ENCODE peak calls at places on chromosomes 3 and 15, in nine cellular contexts. One of them, this sample, is unnamed.

GRCh38 chr3:27488821-27489220 is 4.6 kb upstream of the SLC4A7 start:
- DNase-seq in uterus: no peak
- DNase-seq in A549: no peak
- DNase-seq in endothelial cell of umbilical vein: no peak
- DNase-seq in ovary: no peak
- DNase-seq in psoas muscle: no peak
- DNase-seq in CD8-positive, alpha-beta T cell: no peak
- DNase-seq in OCI-LY7: no peak
- DNase-seq in esophagus squamous epithelium: no peak
- DNase-seq in this sample: no peak

GRCh38 chr3:49900491-49901153 is 3.1 kb downstream of the MST1R start:
- DNase-seq in esophagus squamous epithelium: no peak
- DNase-seq in uterus: no peak
- DNase-seq in endothelial cell of umbilical vein: no peak
- DNase-seq in CD8-positive, alpha-beta T cell: no peak
- DNase-seq in OCI-LY7: peak; percentile 65
- DNase-seq in psoas muscle: peak; percentile 82
- DNase-seq in ovary: no peak
- DNase-seq in A549: peak; percentile 84
- DNase-seq in this sample: no peak

GRCh38 chr15:42166225-42166940 is 9.9 kb upstream of the PLA2G4F start:
- DNase-seq in endothelial cell of umbilical vein: no peak
- DNase-seq in esophagus squamous epithelium: no peak
- DNase-seq in psoas muscle: no peak
- DNase-seq in CD8-positive, alpha-beta T cell: no peak
- DNase-seq in OCI-LY7: no peak
- DNase-seq in uterus: no peak
- DNase-seq in A549: no peak
- DNase-seq in ovary: no peak
- DNase-seq in this sample: no peak

GRCh38 chr3:76570436-76571057 is 469.4 kb upstream of the ROBO2 start:
- DNase-seq in psoas muscle: no peak
- DNase-seq in CD8-positive, alpha-beta T cell: no peak
- DNase-seq in OCI-LY7: peak; percentile 8
- DNase-seq in uterus: no peak
- DNase-seq in ovary: no peak
- DNase-seq in A549: peak; percentile 2
- DNase-seq in endothelial cell of umbilical vein: no peak
- DNase-seq in esophagus squamous epithelium: no peak
- DNase-seq in this sample: no peak

GRCh38 chr3:140822381-140823047 is 119.1 kb upstream of the SLC25A36 start:
- DNase-seq in esophagus squamous epithelium: no peak
- DNase-seq in uterus: no peak
- DNase-seq in CD8-positive, alpha-beta T cell: no peak
- DNase-seq in psoas muscle: no peak
- DNase-seq in A549: no peak
- DNase-seq in endothelial cell of umbilical vein: no peak
- DNase-seq in OCI-LY7: no peak
- DNase-seq in ovary: no peak
- DNase-seq in this sample: no peak

GRCh38 chr3:70853161-70853560 is 540.7 kb upstream of the MDFIC2 start:
- DNase-seq in endothelial cell of umbilical vein: peak; percentile 15
- DNase-seq in OCI-LY7: no peak
- DNase-seq in psoas muscle: no peak
- DNase-seq in uterus: no peak
- DNase-seq in A549: no peak
- DNase-seq in esophagus squamous epithelium: no peak
- DNase-seq in ovary: no peak
- DNase-seq in CD8-positive, alpha-beta T cell: no peak
- DNase-seq in this sample: no peak

GRCh38 chr3:127097516-127097915 is 95.4 kb upstream of the PRR23E start:
- DNase-seq in endothelial cell of umbilical vein: no peak
- DNase-seq in OCI-LY7: no peak
- DNase-seq in esophagus squamous epithelium: no peak
- DNase-seq in CD8-positive, alpha-beta T cell: no peak
- DNase-seq in A549: no peak
- DNase-seq in ovary: no peak
- DNase-seq in uterus: no peak
- DNase-seq in psoas muscle: no peak
- DNase-seq in this sample: no peak

GRCh38 chr3:149489060-149489690 is 14.7 kb downstream of the TM4SF4 start:
- DNase-seq in ovary: no peak
- DNase-seq in A549: peak; percentile 46
- DNase-seq in esophagus squamous epithelium: no peak
- DNase-seq in OCI-LY7: peak; percentile 10
- DNase-seq in uterus: no peak
- DNase-seq in endothelial cell of umbilical vein: peak; percentile 80
- DNase-seq in psoas muscle: no peak
- DNase-seq in CD8-positive, alpha-beta T cell: no peak
- DNase-seq in this sample: no peak

GRCh38 chr15:32952062-32952461 is 234.3 kb downstream of the GREM1 start:
- DNase-seq in ovary: no peak
- DNase-seq in A549: no peak
- DNase-seq in endothelial cell of umbilical vein: no peak
- DNase-seq in CD8-positive, alpha-beta T cell: no peak
- DNase-seq in esophagus squamous epithelium: no peak
- DNase-seq in OCI-LY7: no peak
- DNase-seq in psoas muscle: no peak
- DNase-seq in uterus: no peak
- DNase-seq in this sample: no peak

GRCh38 chr3:25594007-25594502 is 70.7 kb downstream of the TOP2B start:
- DNase-seq in endothelial cell of umbilical vein: peak; percentile 90
- DNase-seq in uterus: no peak
- DNase-seq in A549: peak; percentile 69
- DNase-seq in ovary: no peak
- DNase-seq in CD8-positive, alpha-beta T cell: no peak
- DNase-seq in esophagus squamous epithelium: no peak
- DNase-seq in OCI-LY7: peak; percentile 56
- DNase-seq in psoas muscle: no peak
- DNase-seq in this sample: no peak

GRCh38 chr3:70250451-70250850 is 62.0 kb downstream of the MDFIC2 start:
- DNase-seq in ovary: no peak
- DNase-seq in psoas muscle: no peak
- DNase-seq in esophagus squamous epithelium: no peak
- DNase-seq in OCI-LY7: no peak
- DNase-seq in CD8-positive, alpha-beta T cell: no peak
- DNase-seq in endothelial cell of umbilical vein: peak; percentile 26
- DNase-seq in uterus: no peak
- DNase-seq in A549: no peak
- DNase-seq in this sample: no peak

GRCh38 chr15:40550381-40551037 is 14.3 kb downstream of the CCDC32 start:
- DNase-seq in CD8-positive, alpha-beta T cell: no peak
- DNase-seq in A549: no peak
- DNase-seq in endothelial cell of umbilical vein: no peak
- DNase-seq in OCI-LY7: peak; percentile 64
- DNase-seq in psoas muscle: no peak
- DNase-seq in uterus: no peak
- DNase-seq in ovary: no peak
- DNase-seq in esophagus squamous epithelium: no peak
- DNase-seq in this sample: no peak

GRCh38 chr15:48781002-48781401 is 29.9 kb downstream of the CEP152 start:
- DNase-seq in ovary: no peak
- DNase-seq in esophagus squamous epithelium: no peak
- DNase-seq in A549: no peak
- DNase-seq in OCI-LY7: no peak
- DNase-seq in psoas muscle: no peak
- DNase-seq in endothelial cell of umbilical vein: no peak
- DNase-seq in uterus: no peak
- DNase-seq in CD8-positive, alpha-beta T cell: no peak
- DNase-seq in this sample: no peak

GRCh38 chr3:84965141-84965540 is 6.4 kb downstream of the CADM2 start:
- DNase-seq in A549: peak; percentile 57
- DNase-seq in OCI-LY7: no peak
- DNase-seq in endothelial cell of umbilical vein: no peak
- DNase-seq in psoas muscle: no peak
- DNase-seq in uterus: no peak
- DNase-seq in esophagus squamous epithelium: no peak
- DNase-seq in ovary: no peak
- DNase-seq in CD8-positive, alpha-beta T cell: no peak
- DNase-seq in this sample: no peak

GRCh38 chr15:58551764-58552504 is 120.1 kb downstream of the LIPC start:
- DNase-seq in OCI-LY7: no peak
- DNase-seq in endothelial cell of umbilical vein: peak; percentile 75
- DNase-seq in esophagus squamous epithelium: no peak
- DNase-seq in ovary: no peak
- DNase-seq in CD8-positive, alpha-beta T cell: no peak
- DNase-seq in A549: no peak
- DNase-seq in psoas muscle: no peak
- DNase-seq in uterus: no peak
- DNase-seq in this sample: no peak

GRCh38 chr3:177744873-177745646 is 547.8 kb upstream of the TBL1XR1 start:
- DNase-seq in psoas muscle: no peak
- DNase-seq in OCI-LY7: no peak
- DNase-seq in A549: no peak
- DNase-seq in ovary: no peak
- DNase-seq in uterus: no peak
- DNase-seq in endothelial cell of umbilical vein: no peak
- DNase-seq in CD8-positive, alpha-beta T cell: no peak
- DNase-seq in esophagus squamous epithelium: no peak
- DNase-seq in this sample: no peak

DNA sequence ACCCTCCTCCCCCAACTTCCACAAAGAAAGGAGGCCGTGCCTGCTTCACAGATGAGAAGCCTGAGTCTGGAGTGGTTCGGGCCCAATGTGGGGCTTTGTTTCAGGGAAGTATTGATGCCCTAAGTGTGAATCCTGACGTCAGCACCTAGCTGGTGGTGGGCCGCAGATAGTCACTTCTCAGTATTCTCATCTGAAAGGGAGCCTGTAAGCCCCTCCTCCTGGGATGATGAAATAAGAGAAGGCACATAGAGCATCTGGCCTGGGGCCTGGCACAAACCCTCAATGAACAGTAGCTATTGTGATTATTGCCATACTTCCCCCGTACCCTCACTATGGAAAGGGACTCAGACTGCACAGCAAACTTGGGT is 24.8 kb downstream of the LINGO1 start:
- DNase-seq in uterus: no peak
- DNase-seq in esophagus squamous epithelium: no peak
- DNase-seq in A549: no peak
- DNase-seq in ovary: no peak
- DNase-seq in psoas muscle: no peak
- DNase-seq in endothelial cell of umbilical vein: no peak
- DNase-seq in OCI-LY7: no peak
- DNase-seq in CD8-positive, alpha-beta T cell: no peak
- DNase-seq in this sample: no peak
- H3K27ac ChIP-seq in uterus: peak overlapping the region; percentile 45
- H3K27ac ChIP-seq in esophagus squamous epithelium: no peak overlapping the region
- H3K27ac ChIP-seq in A549: no peak overlapping the region
- H3K27ac ChIP-seq in ovary: no peak overlapping the region
- H3K27ac ChIP-seq in psoas muscle: no peak overlapping the region
- H3K27ac ChIP-seq in endothelial cell of umbilical vein: no peak overlapping the region
- H3K27ac ChIP-seq in OCI-LY7: no peak overlapping the region
- H3K27ac ChIP-seq in CD8-positive, alpha-beta T cell: no peak overlapping the region
- H3K27ac ChIP-seq in this sample: peak overlapping the region; percentile 86

GRCh38 chr3:53626876-53627275 is 132.5 kb downstream of the CACNA1D start:
- DNase-seq in OCI-LY7: no peak
- DNase-seq in endothelial cell of umbilical vein: no peak
- DNase-seq in ovary: no peak
- DNase-seq in psoas muscle: no peak
- DNase-seq in A549: no peak
- DNase-seq in esophagus squamous epithelium: no peak
- DNase-seq in CD8-positive, alpha-beta T cell: no peak
- DNase-seq in uterus: no peak
- DNase-seq in this sample: no peak
- TF ChIP-seq CTCF in OCI-LY7: no peak
- TF ChIP-seq CTCF in endothelial cell of umbilical vein: no peak
- TF ChIP-seq CTCF in ovary: no peak
- TF ChIP-seq CTCF in psoas muscle: no peak
- TF ChIP-seq CTCF in A549: no peak
- TF ChIP-seq CTCF in esophagus squamous epithelium: no peak
- TF ChIP-seq CTCF in CD8-positive, alpha-beta T cell: no peak
- TF ChIP-seq CTCF in uterus: no peak
- TF ChIP-seq CTCF in this sample: no peak

DNA sequence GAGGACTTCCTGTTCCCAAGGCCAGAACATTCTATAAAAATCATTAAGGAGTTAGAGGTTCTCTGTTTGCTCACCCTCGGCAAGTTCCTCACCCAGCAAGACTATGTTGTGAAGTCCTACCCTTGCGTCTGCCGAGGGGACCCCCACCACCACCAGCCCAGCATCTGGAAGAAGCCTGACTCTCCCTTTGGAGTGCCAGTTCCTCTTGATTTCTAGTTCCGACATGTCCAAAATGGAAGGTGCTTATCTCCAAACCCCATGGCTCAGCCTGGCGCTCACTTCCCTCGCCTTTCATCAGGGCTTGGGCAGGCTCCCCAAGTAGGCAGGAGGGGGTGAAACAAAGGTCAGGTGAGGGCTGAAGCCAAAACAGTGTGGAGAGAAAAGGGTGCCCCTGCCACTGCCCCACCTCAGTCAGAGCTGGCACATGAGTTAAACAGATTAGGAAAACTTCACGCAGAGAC is 41.1 kb downstream of the BHLHE40 start:
- DNase-seq in CD8-positive, alpha-beta T cell: no peak
- DNase-seq in OCI-LY7: no peak
- DNase-seq in esophagus squamous epithelium: no peak
- DNase-seq in endothelial cell of umbilical vein: no peak
- DNase-seq in psoas muscle: no peak
- DNase-seq in uterus: no peak
- DNase-seq in ovary: no peak
- DNase-seq in A549: no peak
- DNase-seq in this sample: no peak
- H3K27ac ChIP-seq in CD8-positive, alpha-beta T cell: no peak overlapping the region
- H3K27ac ChIP-seq in OCI-LY7: no peak overlapping the region
- H3K27ac ChIP-seq in esophagus squamous epithelium: peak overlapping the region; percentile 89
- H3K27ac ChIP-seq in endothelial cell of umbilical vein: no peak overlapping the region
- H3K27ac ChIP-seq in psoas muscle: no peak overlapping the region
- H3K27ac ChIP-seq in uterus: no peak overlapping the region
- H3K27ac ChIP-seq in ovary: no peak overlapping the region
- H3K27ac ChIP-seq in A549: peak overlapping the region; percentile 94
- H3K27ac ChIP-seq in this sample: no peak overlapping the region

DNA sequence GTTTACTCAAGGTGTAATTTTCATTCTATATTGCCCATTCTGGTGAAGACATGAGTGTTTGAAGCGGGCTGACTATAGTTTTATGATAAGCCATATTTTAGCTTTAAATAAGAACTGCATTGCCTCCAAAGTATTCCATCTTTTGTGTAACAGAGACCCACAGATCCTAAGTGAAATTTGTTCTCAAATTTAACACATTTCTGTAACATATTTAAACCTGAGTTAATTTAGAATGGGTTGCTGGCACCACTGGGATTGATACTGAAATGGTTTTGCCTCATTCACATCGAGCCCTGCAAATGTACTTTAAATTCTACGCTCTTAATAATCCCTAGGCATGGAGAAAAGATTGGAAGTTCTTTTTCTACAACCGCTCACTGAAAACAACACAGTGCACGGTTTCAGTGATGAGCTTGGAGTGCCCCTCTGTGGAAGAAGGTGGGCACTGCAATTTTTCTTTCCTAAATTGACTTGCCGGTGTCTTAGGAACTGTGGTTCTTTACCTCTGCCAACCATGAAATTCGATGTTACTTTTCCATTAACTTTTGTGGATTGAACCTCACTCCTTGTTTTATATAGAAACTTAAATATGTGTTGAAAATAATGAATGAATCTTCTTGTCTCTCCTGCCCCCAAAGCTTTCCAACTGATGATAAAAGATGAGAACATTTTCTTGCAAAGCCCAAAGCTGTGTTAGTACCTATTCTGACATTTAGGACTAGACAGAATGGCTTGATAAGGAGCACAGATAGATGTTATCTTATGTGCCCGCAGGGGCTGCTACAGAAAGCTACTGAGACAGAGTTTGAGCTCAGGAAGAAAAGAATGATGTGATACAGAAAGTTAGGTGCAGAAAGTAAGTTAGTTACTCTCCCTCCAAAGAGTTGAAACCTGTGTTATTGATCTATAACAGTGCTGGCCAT is 109.7 kb upstream of the ATP11B start:
- DNase-seq in endothelial cell of umbilical vein: peak; percentile 84
- DNase-seq in esophagus squamous epithelium: no peak
- DNase-seq in A549: peak; percentile 65
- DNase-seq in OCI-LY7: peak; percentile 77
- DNase-seq in psoas muscle: no peak
- DNase-seq in CD8-positive, alpha-beta T cell: peak; percentile 62
- DNase-seq in uterus: peak; percentile 48
- DNase-seq in ovary: peak; percentile 37
- DNase-seq in this sample: no peak
- TF ChIP-seq CTCF in endothelial cell of umbilical vein: peak; percentile 76
- TF ChIP-seq CTCF in esophagus squamous epithelium: peak; percentile 92
- TF ChIP-seq CTCF in A549: peak; percentile 81
- TF ChIP-seq CTCF in OCI-LY7: peak; percentile 99
- TF ChIP-seq CTCF in psoas muscle: peak; percentile 90
- TF ChIP-seq CTCF in CD8-positive, alpha-beta T cell: peak; percentile 95
- TF ChIP-seq CTCF in uterus: peak; percentile 83
- TF ChIP-seq CTCF in ovary: peak; percentile 66
- TF ChIP-seq CTCF in this sample: peak; percentile 68